ENCODE peak calls at places on chromosomes 4 and X, in six cellular contexts. One of them, this sample, is unnamed.

GRCh38 chr4:20217521-20217920 is 34.2 kb upstream of the SLIT2 start:
- DNase-seq in AG04450: no peak
- DNase-seq in suprapubic skin: no peak
- DNase-seq in BJ: no peak
- DNase-seq in astrocyte of the cerebellum: no peak
- DNase-seq in fibroblast of pulmonary artery: no peak
- DNase-seq in this sample: no peak

GRCh38 chr4:72323227-72323626 is 245.8 kb downstream of the ADAMTS3 start:
- DNase-seq in suprapubic skin: no peak
- DNase-seq in BJ: no peak
- DNase-seq in fibroblast of pulmonary artery: no peak
- DNase-seq in astrocyte of the cerebellum: peak
- DNase-seq in AG04450: no peak
- DNase-seq in this sample: no peak

GRCh38 chr4:1010522-1011021 is 854 bp upstream of the FGFRL1 start:
- DNase-seq in fibroblast of pulmonary artery: peak
- DNase-seq in suprapubic skin: no peak
- DNase-seq in AG04450: peak
- DNase-seq in astrocyte of the cerebellum: no peak
- DNase-seq in BJ: no peak
- DNase-seq in this sample: no peak

GRCh38 chrX:143873343-143873742 is 10.5 kb upstream of the UBE2NL start:
- DNase-seq in BJ: no peak
- DNase-seq in AG04450: no peak
- DNase-seq in fibroblast of pulmonary artery: peak
- DNase-seq in suprapubic skin: no peak
- DNase-seq in astrocyte of the cerebellum: peak
- DNase-seq in this sample: no peak

GRCh38 chr4:142846105-142846728 is at the start of gene INPP4B:
- DNase-seq in astrocyte of the cerebellum: peak
- DNase-seq in suprapubic skin: no peak
- DNase-seq in AG04450: peak
- DNase-seq in fibroblast of pulmonary artery: peak
- DNase-seq in BJ: no peak
- DNase-seq in this sample: no peak

GRCh38 chrX:110359273-110359672 is 625 bp downstream of the RTL9 start:
- DNase-seq in suprapubic skin: no peak
- DNase-seq in fibroblast of pulmonary artery: no peak
- DNase-seq in astrocyte of the cerebellum: no peak
- DNase-seq in AG04450: no peak
- DNase-seq in BJ: no peak
- DNase-seq in this sample: no peak

GRCh38 chr4:154082760-154083530 is 294.1 kb upstream of the SFRP2 start:
- DNase-seq in BJ: no peak
- DNase-seq in astrocyte of the cerebellum: peak
- DNase-seq in AG04450: no peak
- DNase-seq in suprapubic skin: no peak
- DNase-seq in fibroblast of pulmonary artery: no peak
- DNase-seq in this sample: no peak

GRCh38 chrX:152138388-152138784 is at the start of gene MAGEA10:
- DNase-seq in fibroblast of pulmonary artery: no peak
- DNase-seq in BJ: no peak
- DNase-seq in astrocyte of the cerebellum: no peak
- DNase-seq in suprapubic skin: no peak
- DNase-seq in AG04450: no peak
- DNase-seq in this sample: no peak

GRCh38 chr4:129232627-129233337 is 136.8 kb downstream of the C4orf33 start:
- DNase-seq in fibroblast of pulmonary artery: no peak
- DNase-seq in astrocyte of the cerebellum: no peak
- DNase-seq in BJ: no peak
- DNase-seq in AG04450: no peak
- DNase-seq in suprapubic skin: no peak
- DNase-seq in this sample: no peak

GRCh38 chr4:180060159-180060889 is 2182.9 kb upstream of the TENM3 start:
- DNase-seq in suprapubic skin: no peak
- DNase-seq in AG04450: no peak
- DNase-seq in fibroblast of pulmonary artery: no peak
- DNase-seq in astrocyte of the cerebellum: no peak
- DNase-seq in BJ: no peak
- DNase-seq in this sample: no peak

GRCh38 chr4:155588437-155588836 is 78.2 kb upstream of the GUCY1A1 start:
- DNase-seq in astrocyte of the cerebellum: no peak
- DNase-seq in BJ: no peak
- DNase-seq in fibroblast of pulmonary artery: no peak
- DNase-seq in suprapubic skin: no peak
- DNase-seq in AG04450: no peak
- DNase-seq in this sample: no peak

GRCh38 chrX:119945481-119945880 is 1.9 kb upstream of the NKAP start:
- DNase-seq in suprapubic skin: no peak
- DNase-seq in astrocyte of the cerebellum: no peak
- DNase-seq in BJ: no peak
- DNase-seq in fibroblast of pulmonary artery: no peak
- DNase-seq in AG04450: no peak
- DNase-seq in this sample: no peak

DNA sequence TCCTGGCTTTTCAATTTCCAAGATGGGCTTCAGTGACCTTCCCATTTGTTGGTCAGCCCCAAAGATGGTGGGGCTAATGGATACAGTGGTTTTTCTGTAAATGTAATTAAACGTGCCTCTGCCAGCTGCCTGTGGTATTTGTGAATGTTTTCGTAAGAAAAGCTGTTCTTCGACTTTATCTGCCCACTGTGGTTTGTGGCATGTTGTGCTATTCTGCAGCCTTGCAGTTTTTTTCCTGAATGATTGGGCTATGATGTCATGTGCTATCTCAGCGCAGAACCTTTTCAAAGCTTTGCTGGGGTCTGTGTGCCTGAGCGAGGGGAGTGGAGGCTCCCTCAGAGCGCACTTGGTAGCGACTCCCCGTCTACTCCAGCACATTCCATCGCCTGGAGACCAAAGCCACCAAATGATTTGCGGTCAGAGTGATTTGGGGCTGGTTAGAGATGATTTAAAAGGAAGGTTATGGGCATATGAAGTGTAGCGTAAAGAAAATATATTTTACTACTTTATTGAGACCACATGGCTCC is 137.5 kb downstream of the PALLD start:
- DNase-seq in AG04450: peak
- DNase-seq in BJ: peak
- DNase-seq in suprapubic skin: no peak
- DNase-seq in astrocyte of the cerebellum: peak
- DNase-seq in fibroblast of pulmonary artery: peak
- DNase-seq in this sample: peak
- H3K4me3 ChIP-seq in AG04450: peak
- H3K4me3 ChIP-seq in BJ: no peak
- H3K4me3 ChIP-seq in suprapubic skin: no peak
- H3K4me3 ChIP-seq in astrocyte of the cerebellum: peak
- H3K4me3 ChIP-seq in fibroblast of pulmonary artery: no peak
- H3K4me3 ChIP-seq in this sample: peak

GRCh38 chr4:139242511-139243051 is 37.4 kb downstream of the MGARP start:
- DNase-seq in BJ: peak
- DNase-seq in astrocyte of the cerebellum: no peak
- DNase-seq in fibroblast of pulmonary artery: peak
- DNase-seq in suprapubic skin: no peak
- DNase-seq in AG04450: no peak
- DNase-seq in this sample: no peak
- TF ChIP-seq CTCF in BJ: no peak
- TF ChIP-seq CTCF in astrocyte of the cerebellum: no peak
- TF ChIP-seq CTCF in fibroblast of pulmonary artery: no peak
- TF ChIP-seq CTCF in suprapubic skin: no peak
- TF ChIP-seq CTCF in AG04450: no peak
- TF ChIP-seq CTCF in this sample: no peak

GRCh38 chrX:40155617-40156471 is 58.1 kb upstream of the BCOR start:
- DNase-seq in AG04450: no peak
- DNase-seq in astrocyte of the cerebellum: no peak
- DNase-seq in suprapubic skin: no peak
- DNase-seq in BJ: no peak
- DNase-seq in fibroblast of pulmonary artery: no peak
- DNase-seq in this sample: no peak

GRCh38 chrX:40154853-40155616 is 57.3 kb upstream of the BCOR start:
- DNase-seq in AG04450: no peak
- DNase-seq in BJ: no peak
- DNase-seq in fibroblast of pulmonary artery: peak
- DNase-seq in suprapubic skin: no peak
- DNase-seq in astrocyte of the cerebellum: no peak
- DNase-seq in this sample: no peak

GRCh38 chrX:40158036-40158706 is 60.4 kb upstream of the BCOR start:
- DNase-seq in suprapubic skin: no peak
- DNase-seq in fibroblast of pulmonary artery: peak
- DNase-seq in BJ: no peak
- DNase-seq in astrocyte of the cerebellum: no peak
- DNase-seq in AG04450: no peak
- DNase-seq in this sample: no peak

GRCh38 chrX:40156472-40157227 is 58.9 kb upstream of the BCOR start:
- DNase-seq in astrocyte of the cerebellum: no peak
- DNase-seq in suprapubic skin: no peak
- DNase-seq in fibroblast of pulmonary artery: no peak
- DNase-seq in BJ: no peak
- DNase-seq in AG04450: no peak
- DNase-seq in this sample: no peak

DNA sequence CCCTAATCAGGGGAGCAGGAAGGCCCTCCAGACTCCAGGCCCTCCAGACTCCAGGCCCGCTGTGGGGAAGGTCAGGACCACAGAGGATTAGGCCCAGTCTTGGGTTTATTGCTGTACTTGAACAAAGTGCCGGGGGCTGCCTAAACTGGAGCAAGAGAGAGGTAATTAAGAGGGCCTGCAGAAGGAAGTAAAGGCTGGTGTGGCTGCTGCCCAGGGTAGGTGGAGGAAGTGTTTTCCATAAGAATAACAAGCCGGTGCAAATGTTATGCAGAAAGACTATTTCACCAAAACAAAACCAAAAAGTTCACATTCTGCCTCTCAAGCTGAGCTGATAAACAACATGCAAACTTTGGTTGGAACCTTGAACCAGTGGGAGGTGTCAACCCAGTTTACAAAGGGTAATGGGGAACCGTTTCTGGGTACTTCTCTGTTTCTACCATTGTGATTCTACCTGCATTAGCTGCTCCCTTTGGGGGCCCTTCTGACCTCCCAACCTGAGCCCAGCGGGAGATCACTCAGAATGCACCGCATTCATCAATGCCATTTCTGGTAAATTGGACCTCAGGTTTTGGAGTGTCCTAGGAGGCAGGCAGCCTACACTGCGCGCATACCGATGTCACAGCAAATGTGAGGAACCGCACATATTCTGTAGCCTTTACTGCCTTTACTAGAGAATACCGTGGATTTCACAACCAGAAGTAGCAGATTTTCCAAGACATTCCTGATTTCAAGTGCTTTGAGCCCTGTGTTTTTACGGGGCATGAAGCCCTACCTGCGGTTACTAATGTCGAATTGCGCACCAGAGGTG is 59.7 kb upstream of the BCOR start:
- DNase-seq in astrocyte of the cerebellum: no peak
- DNase-seq in AG04450: no peak
- DNase-seq in fibroblast of pulmonary artery: no peak
- DNase-seq in suprapubic skin: no peak
- DNase-seq in BJ: no peak
- DNase-seq in this sample: no peak
- H3K4me3 ChIP-seq in astrocyte of the cerebellum: peak
- H3K4me3 ChIP-seq in AG04450: no peak
- H3K4me3 ChIP-seq in fibroblast of pulmonary artery: no peak
- H3K4me3 ChIP-seq in suprapubic skin: peak
- H3K4me3 ChIP-seq in BJ: no peak
- H3K4me3 ChIP-seq in this sample: peak

DNA sequence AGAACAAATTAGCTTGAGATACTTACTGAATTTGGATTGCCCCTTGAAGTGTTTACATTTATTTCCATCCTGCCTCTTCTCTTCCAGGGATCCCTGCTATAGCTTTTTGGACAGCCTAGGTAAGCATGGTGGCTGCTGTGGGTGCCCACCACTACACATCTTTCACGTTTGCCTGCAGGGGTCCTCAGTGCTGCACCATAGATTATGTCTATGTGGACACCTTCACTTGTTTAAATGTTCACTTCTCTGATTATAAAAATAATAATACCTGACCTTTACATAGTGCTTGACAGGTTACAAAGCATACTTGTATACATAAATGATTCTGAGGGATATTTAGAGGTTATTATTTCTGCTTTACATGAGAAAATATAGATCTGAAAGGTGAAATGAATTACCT is 67.9 kb upstream of the SLC4A4 start:
- DNase-seq in AG04450: no peak
- DNase-seq in astrocyte of the cerebellum: no peak
- DNase-seq in suprapubic skin: no peak
- DNase-seq in BJ: no peak
- DNase-seq in fibroblast of pulmonary artery: peak
- DNase-seq in this sample: peak
- TF ChIP-seq CTCF in AG04450: peak
- TF ChIP-seq CTCF in astrocyte of the cerebellum: peak
- TF ChIP-seq CTCF in suprapubic skin: no peak
- TF ChIP-seq CTCF in BJ: peak
- TF ChIP-seq CTCF in fibroblast of pulmonary artery: peak
- TF ChIP-seq CTCF in this sample: peak

DNA sequence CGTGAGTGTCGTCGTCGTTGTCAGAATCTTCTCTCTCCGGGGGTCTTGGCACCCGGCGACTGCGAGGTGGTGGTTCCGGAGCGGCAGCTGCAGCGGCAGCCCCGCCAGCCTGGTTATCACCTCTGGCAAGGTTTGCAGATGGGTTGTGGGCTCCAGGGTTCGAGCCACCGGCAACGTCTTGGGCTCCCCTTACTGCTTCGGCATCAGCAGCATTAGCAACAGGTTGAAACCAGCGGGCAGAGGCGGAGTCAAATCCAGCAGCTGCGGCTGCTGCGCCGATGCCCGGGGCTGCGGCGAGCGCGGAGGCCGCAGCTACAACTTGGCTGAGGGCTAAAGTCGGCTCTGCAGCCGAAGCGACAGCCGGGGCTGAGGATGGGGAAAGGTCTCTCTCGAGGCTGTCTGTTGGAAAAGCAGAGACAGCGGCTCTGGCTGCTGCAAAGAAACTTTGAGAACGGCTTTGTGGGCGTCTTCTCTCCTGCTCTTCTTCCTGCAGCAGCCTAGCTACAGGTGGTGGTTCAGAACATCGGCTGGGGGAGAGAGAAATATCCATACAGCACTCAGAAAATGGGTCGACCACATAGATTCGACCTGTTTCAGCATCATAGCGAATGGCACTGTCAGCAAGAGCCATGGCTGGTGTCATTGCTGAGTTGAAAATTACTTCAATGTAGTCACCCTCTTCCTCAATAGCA is 3.6 kb downstream of the IRS4 start:
- DNase-seq in AG04450: no peak
- DNase-seq in BJ: no peak
- DNase-seq in fibroblast of pulmonary artery: no peak
- DNase-seq in suprapubic skin: no peak
- DNase-seq in astrocyte of the cerebellum: no peak
- DNase-seq in this sample: no peak
- H3K4me3 ChIP-seq in AG04450: no peak
- H3K4me3 ChIP-seq in BJ: no peak
- H3K4me3 ChIP-seq in fibroblast of pulmonary artery: no peak
- H3K4me3 ChIP-seq in suprapubic skin: no peak
- H3K4me3 ChIP-seq in astrocyte of the cerebellum: no peak
- H3K4me3 ChIP-seq in this sample: no peak

DNA sequence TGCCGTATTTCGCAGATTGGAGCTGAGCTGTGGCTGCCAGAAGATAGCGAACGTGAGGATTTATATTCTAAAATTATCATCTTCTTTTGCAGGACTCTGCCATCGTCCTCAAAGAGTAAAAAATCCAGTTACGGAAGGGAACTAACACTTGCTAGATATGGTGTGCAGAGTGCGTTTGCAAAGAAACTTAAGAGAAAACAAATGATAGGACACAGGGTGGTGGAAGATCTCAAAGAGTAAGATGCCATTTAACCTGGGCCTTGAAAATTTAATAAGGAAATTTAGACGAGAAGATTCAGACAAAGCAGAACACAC is 566 bp downstream of the LARP7 start:
- DNase-seq in fibroblast of pulmonary artery: no peak
- DNase-seq in AG04450: no peak
- DNase-seq in suprapubic skin: no peak
- DNase-seq in BJ: no peak
- DNase-seq in astrocyte of the cerebellum: no peak
- DNase-seq in this sample: no peak
- TF ChIP-seq CTCF in fibroblast of pulmonary artery: no peak
- TF ChIP-seq CTCF in AG04450: no peak
- TF ChIP-seq CTCF in suprapubic skin: no peak
- TF ChIP-seq CTCF in BJ: no peak
- TF ChIP-seq CTCF in astrocyte of the cerebellum: no peak
- TF ChIP-seq CTCF in this sample: no peak